ENCODE peak calls at places on chromosomes 11 and 22, in eight cellular contexts. One of them, this sample, is unnamed.
A peak's percentile ranks its signal among the peaks of the same experiment; 100 is the strongest.

GRCh38 chr22:19513823-19514222 is 10.4 kb downstream of the CLDN5 start:
- DNase-seq in D341Med: no peak
- DNase-seq in skeletal muscle cell: no peak
- DNase-seq in Right ventricle myocardium superior: no peak
- DNase-seq in fibroblast of lung: no peak
- DNase-seq in C1 segment of cervical spinal cord: no peak
- DNase-seq in NCI-H1105 treated with DMSO at 0.1 percent for 48 hours: no peak
- DNase-seq in lung microvascular endothelial cell: no peak
- DNase-seq in this sample: no peak

GRCh38 chr11:3781423-3781822 is 15.9 kb downstream of the NUP98 start:
- DNase-seq in D341Med: no peak
- DNase-seq in lung microvascular endothelial cell: no peak
- DNase-seq in Right ventricle myocardium superior: no peak
- DNase-seq in fibroblast of lung: peak; percentile 36
- DNase-seq in C1 segment of cervical spinal cord: no peak
- DNase-seq in skeletal muscle cell: no peak
- DNase-seq in NCI-H1105 treated with DMSO at 0.1 percent for 48 hours: no peak
- DNase-seq in this sample: no peak

GRCh38 chr11:102727890-102728289 is 3.1 kb upstream of the MMP8 start:
- DNase-seq in D341Med: no peak
- DNase-seq in skeletal muscle cell: peak; percentile 61
- DNase-seq in fibroblast of lung: peak; percentile 80
- DNase-seq in C1 segment of cervical spinal cord: no peak
- DNase-seq in lung microvascular endothelial cell: peak; percentile 8
- DNase-seq in Right ventricle myocardium superior: no peak
- DNase-seq in NCI-H1105 treated with DMSO at 0.1 percent for 48 hours: no peak
- DNase-seq in this sample: no peak

GRCh38 chr11:65043881-65044501 is 3.0 kb downstream of the SAC3D1 start:
- DNase-seq in NCI-H1105 treated with DMSO at 0.1 percent for 48 hours: no peak
- DNase-seq in skeletal muscle cell: no peak
- DNase-seq in C1 segment of cervical spinal cord: no peak
- DNase-seq in Right ventricle myocardium superior: peak; percentile 62
- DNase-seq in D341Med: no peak
- DNase-seq in lung microvascular endothelial cell: no peak
- DNase-seq in fibroblast of lung: peak; percentile 23
- DNase-seq in this sample: no peak

GRCh38 chr11:134656861-134657540 is 245.0 kb upstream of the B3GAT1 start:
- DNase-seq in lung microvascular endothelial cell: no peak
- DNase-seq in Right ventricle myocardium superior: no peak
- DNase-seq in fibroblast of lung: no peak
- DNase-seq in C1 segment of cervical spinal cord: no peak
- DNase-seq in D341Med: peak; percentile 14
- DNase-seq in NCI-H1105 treated with DMSO at 0.1 percent for 48 hours: no peak
- DNase-seq in skeletal muscle cell: no peak
- DNase-seq in this sample: no peak

GRCh38 chr11:63961608-63962412 is 12.6 kb upstream of the COX8A start:
- DNase-seq in skeletal muscle cell: peak; percentile 37
- DNase-seq in fibroblast of lung: no peak
- DNase-seq in D341Med: peak; percentile 36
- DNase-seq in C1 segment of cervical spinal cord: no peak
- DNase-seq in Right ventricle myocardium superior: no peak
- DNase-seq in NCI-H1105 treated with DMSO at 0.1 percent for 48 hours: peak; percentile 54
- DNase-seq in lung microvascular endothelial cell: no peak
- DNase-seq in this sample: no peak

GRCh38 chr11:86151188-86152005 is 82.5 kb upstream of the PICALM start:
- DNase-seq in lung microvascular endothelial cell: no peak
- DNase-seq in fibroblast of lung: peak; percentile 78
- DNase-seq in skeletal muscle cell: no peak
- DNase-seq in D341Med: no peak
- DNase-seq in C1 segment of cervical spinal cord: peak; percentile 66
- DNase-seq in Right ventricle myocardium superior: peak; percentile 64
- DNase-seq in NCI-H1105 treated with DMSO at 0.1 percent for 48 hours: peak; percentile 2
- DNase-seq in this sample: peak; percentile 25

GRCh38 chr22:47437636-47438035 is 675.2 kb downstream of the TBC1D22A start:
- DNase-seq in fibroblast of lung: no peak
- DNase-seq in skeletal muscle cell: no peak
- DNase-seq in C1 segment of cervical spinal cord: no peak
- DNase-seq in Right ventricle myocardium superior: no peak
- DNase-seq in lung microvascular endothelial cell: no peak
- DNase-seq in D341Med: no peak
- DNase-seq in NCI-H1105 treated with DMSO at 0.1 percent for 48 hours: no peak
- DNase-seq in this sample: no peak

GRCh38 chr11:134050541-134051383 is 18.1 kb upstream of the JAM3 start:
- DNase-seq in C1 segment of cervical spinal cord: peak; percentile 42
- DNase-seq in D341Med: peak; percentile 91
- DNase-seq in skeletal muscle cell: no peak
- DNase-seq in NCI-H1105 treated with DMSO at 0.1 percent for 48 hours: peak; percentile 71
- DNase-seq in Right ventricle myocardium superior: peak; percentile 76
- DNase-seq in fibroblast of lung: no peak
- DNase-seq in lung microvascular endothelial cell: peak; percentile 66
- DNase-seq in this sample: peak; percentile 70

GRCh38 chr11:73317373-73317772 is 9.3 kb downstream of the ARHGEF17 start:
- DNase-seq in skeletal muscle cell: no peak
- DNase-seq in lung microvascular endothelial cell: no peak
- DNase-seq in NCI-H1105 treated with DMSO at 0.1 percent for 48 hours: no peak
- DNase-seq in C1 segment of cervical spinal cord: peak; percentile 61
- DNase-seq in Right ventricle myocardium superior: peak; percentile 87
- DNase-seq in fibroblast of lung: peak; percentile 39
- DNase-seq in D341Med: peak; percentile 84
- DNase-seq in this sample: peak; percentile 51

GRCh38 chr11:64642876-64643257 is 51.8 kb downstream of the SLC22A12 start:
- DNase-seq in D341Med: no peak
- DNase-seq in NCI-H1105 treated with DMSO at 0.1 percent for 48 hours: no peak
- DNase-seq in Right ventricle myocardium superior: no peak
- DNase-seq in fibroblast of lung: no peak
- DNase-seq in skeletal muscle cell: no peak
- DNase-seq in lung microvascular endothelial cell: no peak
- DNase-seq in C1 segment of cervical spinal cord: no peak
- DNase-seq in this sample: no peak

GRCh38 chr11:22920939-22921565 is 60.8 kb upstream of the CCDC179 start:
- DNase-seq in fibroblast of lung: peak; percentile 45
- DNase-seq in skeletal muscle cell: peak; percentile 4
- DNase-seq in lung microvascular endothelial cell: peak; percentile 49
- DNase-seq in NCI-H1105 treated with DMSO at 0.1 percent for 48 hours: peak; percentile 55
- DNase-seq in Right ventricle myocardium superior: no peak
- DNase-seq in D341Med: peak; percentile 41
- DNase-seq in C1 segment of cervical spinal cord: no peak
- DNase-seq in this sample: peak; percentile 60

GRCh38 chr11:88303037-88303436 is 34.5 kb downstream of the CTSC start:
- DNase-seq in lung microvascular endothelial cell: no peak
- DNase-seq in skeletal muscle cell: no peak
- DNase-seq in C1 segment of cervical spinal cord: no peak
- DNase-seq in fibroblast of lung: no peak
- DNase-seq in NCI-H1105 treated with DMSO at 0.1 percent for 48 hours: no peak
- DNase-seq in D341Med: no peak
- DNase-seq in Right ventricle myocardium superior: no peak
- DNase-seq in this sample: no peak

GRCh38 chr11:35305670-35306382 is 113.5 kb downstream of the SLC1A2 start:
- DNase-seq in skeletal muscle cell: no peak
- DNase-seq in D341Med: peak; percentile 48
- DNase-seq in C1 segment of cervical spinal cord: no peak
- DNase-seq in Right ventricle myocardium superior: no peak
- DNase-seq in NCI-H1105 treated with DMSO at 0.1 percent for 48 hours: peak; percentile 22
- DNase-seq in fibroblast of lung: peak; percentile 48
- DNase-seq in lung microvascular endothelial cell: peak; percentile 27
- DNase-seq in this sample: peak; percentile 74

GRCh38 chr11:60310407-60310998 is 16.6 kb upstream of the MS4A6E start:
- DNase-seq in lung microvascular endothelial cell: no peak
- DNase-seq in fibroblast of lung: no peak
- DNase-seq in C1 segment of cervical spinal cord: peak; percentile 2
- DNase-seq in skeletal muscle cell: no peak
- DNase-seq in D341Med: no peak
- DNase-seq in NCI-H1105 treated with DMSO at 0.1 percent for 48 hours: no peak
- DNase-seq in Right ventricle myocardium superior: peak; percentile 47
- DNase-seq in this sample: no peak

GRCh38 chr11:30128269-30128932 is 102.4 kb upstream of the FSHB start:
- DNase-seq in Right ventricle myocardium superior: no peak
- DNase-seq in skeletal muscle cell: peak; percentile 96
- DNase-seq in D341Med: peak; percentile 56
- DNase-seq in fibroblast of lung: peak; percentile 33
- DNase-seq in lung microvascular endothelial cell: peak; percentile 39
- DNase-seq in C1 segment of cervical spinal cord: no peak
- DNase-seq in NCI-H1105 treated with DMSO at 0.1 percent for 48 hours: peak; percentile 27
- DNase-seq in this sample: peak; percentile 56

GRCh38 chr11:86910592-86910991 is 44.6 kb downstream of the FZD4 start:
- DNase-seq in lung microvascular endothelial cell: no peak
- DNase-seq in D341Med: no peak
- DNase-seq in NCI-H1105 treated with DMSO at 0.1 percent for 48 hours: no peak
- DNase-seq in skeletal muscle cell: no peak
- DNase-seq in fibroblast of lung: no peak
- DNase-seq in C1 segment of cervical spinal cord: no peak
- DNase-seq in Right ventricle myocardium superior: no peak
- DNase-seq in this sample: no peak

GRCh38 chr11:35162795-35163194 is 23.8 kb downstream of the CD44 start:
- DNase-seq in lung microvascular endothelial cell: peak; percentile 40
- DNase-seq in D341Med: no peak
- DNase-seq in Right ventricle myocardium superior: no peak
- DNase-seq in C1 segment of cervical spinal cord: no peak
- DNase-seq in NCI-H1105 treated with DMSO at 0.1 percent for 48 hours: no peak
- DNase-seq in fibroblast of lung: no peak
- DNase-seq in skeletal muscle cell: no peak
- DNase-seq in this sample: no peak

GRCh38 chr22:41782316-41782715 is 18.2 kb upstream of the CCDC134 start:
- DNase-seq in fibroblast of lung: no peak
- DNase-seq in C1 segment of cervical spinal cord: no peak
- DNase-seq in D341Med: no peak
- DNase-seq in NCI-H1105 treated with DMSO at 0.1 percent for 48 hours: no peak
- DNase-seq in Right ventricle myocardium superior: no peak
- DNase-seq in lung microvascular endothelial cell: no peak
- DNase-seq in skeletal muscle cell: no peak
- DNase-seq in this sample: no peak